ENCODE peak calls at places on chromosomes 1 and 21, in nine cellular contexts. L is cardiac muscle cell, I is tibial artery, U is A549, R is NB4, F is AG09309, Y is OCI-LY7, Q is GM12865, S is fibroblast of villous mesenchyme. A is an unnamed sample.
A peak's percentile ranks its signal among the peaks of the same experiment; 100 is the strongest.

GRCh38 chr1:64084451-64084850 is 119.0 kb upstream of the UBE2U start:
- DNase-seq in L (no peak), I (no peak), U (no peak), R (no peak), F (no peak), Y (no peak), Q (no peak), S (no peak), A (no peak)

GRCh38 chr1:181364801-181365200 is 118.5 kb upstream of the CACNA1E start:
- DNase-seq in L (no peak), I (no peak), U (no peak), R (no peak), F (no peak), Y (no peak), Q (no peak), S (no peak), A (no peak)

GRCh38 chr21:38959686-38960049 is 153.9 kb downstream of the ETS2 start:
- DNase-seq in L (no peak), I (no peak), U (no peak), R (no peak), F (no peak), Y (no peak), Q (no peak), S (no peak), A (no peak)

GRCh38 chr1:32684167-32684811 is 18.3 kb downstream of the SYNC start:
- DNase-seq in L (peak; percentile 88), I (peak; percentile 59), U (no peak), R (no peak), F (peak; percentile 75), Y (no peak), Q (no peak), S (peak; percentile 75), A (peak; percentile 93)

GRCh38 chr1:59057211-59057694 is 239.6 kb upstream of the FGGY start:
- DNase-seq in L (peak; percentile 99), I (peak; percentile 86), U (peak; percentile 43), R (peak; percentile 81), F (peak; percentile 95), Y (no peak), Q (peak; percentile 18), S (peak; percentile 99), A (peak; percentile 98)

GRCh38 chr1:21341517-21342078 is 51.3 kb upstream of the ECE1 start:
- DNase-seq in L (no peak), I (no peak), U (no peak), R (no peak), F (no peak), Y (no peak), Q (no peak), S (no peak), A (no peak)

GRCh38 chr1:152965853-152966252 is 4.6 kb upstream of the SPRR4 start:
- DNase-seq in L (no peak), I (no peak), U (no peak), R (no peak), F (no peak), Y (no peak), Q (no peak), S (no peak), A (no peak)

GRCh38 chr1:5430911-5431310 is 561.3 kb downstream of the NPHP4 start:
- DNase-seq in L (no peak), I (no peak), U (no peak), R (no peak), F (no peak), Y (no peak), Q (no peak), S (no peak), A (no peak)

GRCh38 chr21:36113647-36114428 is 21.0 kb upstream of the CBR3 start:
- DNase-seq in L (no peak), I (no peak), U (no peak), R (peak; percentile 66), F (no peak), Y (no peak), Q (peak; percentile 24), S (peak; percentile 33), A (no peak)

GRCh38 chr1:87968259-87968955 is 639.7 kb downstream of the LMO4 start:
- DNase-seq in L (peak; percentile 91), I (peak; percentile 54), U (no peak), R (no peak), F (no peak), Y (no peak), Q (no peak), S (peak; percentile 81), A (peak; percentile 95)

GRCh38 chr1:32001863-32002262 is 11.8 kb upstream of the KHDRBS1 start:
- DNase-seq in L (no peak), I (no peak), U (no peak), R (no peak), F (no peak), Y (no peak), Q (peak; percentile 31), S (no peak), A (no peak)

GRCh38 chr1:201884472-201884871 is 4.2 kb upstream of the SHISA4 start:
- DNase-seq in L (no peak), I (no peak), U (no peak), R (no peak), F (no peak), Y (no peak), Q (no peak), S (no peak), A (no peak)

GRCh38 chr1:146039844-146040194 is 18.3 kb upstream of the HJV start:
- DNase-seq in L (peak; percentile 8), I (no peak), U (no peak), R (no peak), F (no peak), Y (no peak), Q (no peak), S (peak; percentile 11), A (no peak)

GRCh38 chr1:224641030-224641429 is 24.9 kb downstream of the CNIH3 start:
- DNase-seq in L (no peak), I (no peak), U (no peak), R (no peak), F (no peak), Y (peak; percentile 20), Q (peak; percentile 54), S (no peak), A (no peak)
- TF ChIP-seq CTCF in L (no peak), I (no peak), U (peak; percentile 23), R (no peak), F (no peak), Y (peak; percentile 49), Q (peak; percentile 37), S (no peak), A (no peak)

GRCh38 chr1:109493227-109493626 is 667 bp upstream of the CYB561D1 start:
- DNase-seq in L (no peak), I (no peak), U (no peak), R (no peak), F (no peak), Y (no peak), Q (no peak), S (no peak), A (no peak)
- H3K4me3 ChIP-seq in L (no peak overlapping the region), I (peak overlapping the region; percentile 89), U (no peak overlapping the region), R (no peak overlapping the region), F (no peak overlapping the region), Y (peak overlapping the region; percentile 95), Q (no peak overlapping the region), S (no peak overlapping the region), A (no peak overlapping the region)

DNA sequence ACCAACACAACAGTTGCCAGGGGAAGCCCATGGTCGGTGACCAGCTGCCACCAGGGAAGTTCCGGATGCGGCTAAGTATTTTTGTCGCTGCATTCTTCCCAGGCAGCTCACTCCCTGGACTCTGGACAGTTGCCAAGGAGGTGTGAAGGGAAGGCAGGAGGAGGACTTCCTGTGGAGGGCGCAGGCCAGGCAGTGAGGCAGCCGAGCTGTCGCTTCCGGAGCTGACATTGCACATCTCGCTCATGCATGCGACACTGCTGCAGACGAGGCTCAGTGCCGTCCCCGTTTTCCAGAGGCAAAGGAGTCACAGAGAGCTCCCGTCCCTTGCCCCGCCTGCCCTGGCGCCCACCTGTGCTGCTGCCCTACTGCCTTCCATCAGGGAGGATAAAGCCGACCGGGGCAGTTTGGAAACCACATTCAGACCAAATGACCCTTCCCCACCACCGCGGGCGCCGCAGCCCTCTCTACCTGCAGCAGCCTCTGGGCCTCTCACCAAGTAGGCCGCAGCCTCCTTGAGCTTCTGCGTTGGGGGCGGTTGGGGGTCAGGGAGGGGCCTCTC is 81.4 kb downstream of the NENF start:
- DNase-seq in L (peak; percentile 53), I (no peak), U (peak; percentile 59), R (no peak), F (no peak), Y (no peak), Q (peak; percentile 32), S (peak; percentile 19), A (peak; percentile 15)
- TF ChIP-seq CTCF in L (peak; percentile 6), I (no peak), U (no peak), R (no peak), F (no peak), Y (no peak), Q (no peak), S (no peak), A (no peak)

GRCh38 chr1:8767006-8767405 is 50.4 kb downstream of the RERE start:
- DNase-seq in L (no peak), I (no peak), U (no peak), R (no peak), F (no peak), Y (no peak), Q (no peak), S (no peak), A (no peak)
- H3K4me3 ChIP-seq in L (no peak overlapping the region), I (no peak overlapping the region), U (no peak overlapping the region), R (no peak overlapping the region), F (no peak overlapping the region), Y (no peak overlapping the region), Q (no peak overlapping the region), S (no peak overlapping the region), A (no peak overlapping the region)